ENCODE peak calls at places on chromosomes 13 and 19, in four cellular contexts. Y is tibial nerve; M is uterus; U is naive thymus-derived CD4-positive, alpha-beta T cell. C is an unnamed sample.
A peak's percentile ranks its signal among the peaks of the same experiment; 100 is the strongest.

GRCh38 chr13:40063278-40063698 is 407.8 kb downstream of the COG6 start:
- DNase-seq in U (no peak), Y (no peak), M (no peak), C (no peak)

GRCh38 chr13:50805805-50806204 is 37.7 kb downstream of the DLEU7 start:
- DNase-seq in U (no peak), Y (no peak), M (no peak), C (no peak)

GRCh38 chr19:43574424-43575155 is 737 bp downstream of the XRCC1 start:
- DNase-seq in U (no peak), Y (no peak), M (no peak), C (peak; percentile 47)

GRCh38 chr19:41265376-41266153 is 1.4 kb downstream of the HNRNPUL1 start:
- DNase-seq in U (no peak), Y (no peak), M (no peak), C (peak; percentile 30)

GRCh38 chr13:31982540-31982939 is 49.0 kb upstream of the FRY start:
- DNase-seq in U (peak; percentile 7), Y (peak; percentile 41), M (no peak), C (peak; percentile 19)

GRCh38 chr13:94415484-94415883 is 64.0 kb downstream of the DCT start:
- DNase-seq in Y (no peak), M (no peak), U (no peak), C (no peak)

GRCh38 chr13:48078251-48078656 is 16.6 kb downstream of the MED4 start:
- DNase-seq in M (no peak), U (no peak), Y (no peak), C (no peak)

GRCh38 chr13:65894049-65894448 is 1336.1 kb downstream of the PCDH9 start:
- DNase-seq in U (no peak), M (no peak), Y (no peak), C (no peak)

GRCh38 chr13:23777571-23777870 is 111.7 kb downstream of the MIPEP start:
- DNase-seq in M (no peak), U (no peak), Y (no peak), C (no peak)

GRCh38 chr19:17765069-17765618 is 13.9 kb downstream of the FCHO1 start:
- DNase-seq in U (no peak), M (no peak), Y (no peak), C (no peak)

DNA sequence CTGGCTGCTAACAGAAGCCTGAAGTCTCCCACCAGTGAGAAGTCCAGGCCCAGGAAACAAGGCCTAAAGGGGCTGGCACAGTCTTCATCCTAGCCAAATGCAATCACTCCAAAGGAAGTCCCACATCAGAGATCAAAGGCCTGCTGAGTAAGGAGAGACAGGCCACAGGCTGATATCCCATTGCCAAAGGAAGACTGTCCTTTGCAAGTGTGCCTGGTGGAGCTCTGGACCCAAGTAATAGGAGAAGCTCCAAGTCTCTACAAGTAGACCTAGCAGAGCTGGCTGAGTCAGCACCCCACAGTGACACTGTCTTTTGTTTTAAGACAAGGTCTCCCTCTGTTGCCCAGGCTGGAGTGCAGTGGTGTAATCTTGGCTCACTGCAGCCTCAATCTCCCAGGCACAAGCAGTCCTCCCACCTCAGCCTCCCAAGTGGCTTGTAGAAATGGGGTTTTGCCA is 4.5 kb downstream of the DBP start:
- DNase-seq in Y (no peak), M (no peak), U (no peak), C (no peak)
- H3K27ac ChIP-seq in Y (peak overlapping the region; percentile 99), M (no peak overlapping the region), U (peak overlapping the region; percentile 88), C (peak overlapping the region; percentile 65)

GRCh38 chr13:20331949-20332348 is 99.8 kb upstream of the GJB6 start:
- DNase-seq in Y (no peak), M (no peak), U (no peak), C (no peak)
- H3K27ac ChIP-seq in Y (peak overlapping the region; percentile 13), M (no peak overlapping the region), U (no peak overlapping the region), C (no peak overlapping the region)

DNA sequence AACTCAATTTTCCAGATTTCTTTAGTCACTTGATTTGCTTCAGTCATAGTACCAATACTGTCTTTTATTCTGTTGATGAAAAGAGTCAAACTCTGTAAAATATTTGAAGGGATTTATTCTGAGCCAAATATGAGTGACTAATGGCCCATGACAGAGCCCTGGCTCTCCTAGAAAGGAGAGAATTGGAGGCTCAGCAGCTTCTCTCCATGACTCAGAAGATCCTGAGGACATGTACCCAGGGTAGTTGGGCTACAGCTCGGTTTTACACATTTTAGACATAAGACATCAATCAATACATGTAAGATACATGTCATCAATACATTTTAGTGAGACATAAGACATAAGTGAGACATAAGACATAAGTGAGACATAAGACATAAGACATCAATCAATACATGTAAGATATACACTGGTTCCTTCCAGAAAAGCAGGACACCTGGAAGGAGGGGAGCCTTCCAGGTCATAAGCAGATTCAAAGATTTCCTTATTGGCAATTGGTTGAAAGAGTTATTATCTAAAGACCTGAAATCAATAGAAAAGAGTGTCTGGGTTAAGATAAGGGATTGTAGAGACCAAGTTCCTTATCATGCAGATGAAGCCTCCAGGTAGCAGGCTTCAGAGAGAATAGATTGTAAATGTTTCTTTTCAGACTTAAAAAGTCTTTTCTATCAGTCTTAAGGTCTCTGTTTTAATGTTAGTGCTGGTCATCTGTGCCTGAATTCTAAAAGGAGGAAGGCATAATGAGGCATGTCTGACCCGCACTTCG is 179.8 kb upstream of the RFC3 start:
- DNase-seq in Y (no peak), M (no peak), U (no peak), C (no peak)
- H3K27ac ChIP-seq in Y (peak overlapping the region; percentile 23), M (peak overlapping the region; percentile 81), U (no peak overlapping the region), C (peak overlapping the region; percentile 54)

GRCh38 chr13:111202745-111203144 is 87.6 kb downstream of the ARHGEF7 start:
- DNase-seq in U (no peak), M (peak; percentile 51), Y (no peak), C (no peak)
- H3K27ac ChIP-seq in U (peak overlapping the region; percentile 32), M (no peak overlapping the region), Y (peak overlapping the region; percentile 86), C (peak overlapping the region; percentile 6)

DNA sequence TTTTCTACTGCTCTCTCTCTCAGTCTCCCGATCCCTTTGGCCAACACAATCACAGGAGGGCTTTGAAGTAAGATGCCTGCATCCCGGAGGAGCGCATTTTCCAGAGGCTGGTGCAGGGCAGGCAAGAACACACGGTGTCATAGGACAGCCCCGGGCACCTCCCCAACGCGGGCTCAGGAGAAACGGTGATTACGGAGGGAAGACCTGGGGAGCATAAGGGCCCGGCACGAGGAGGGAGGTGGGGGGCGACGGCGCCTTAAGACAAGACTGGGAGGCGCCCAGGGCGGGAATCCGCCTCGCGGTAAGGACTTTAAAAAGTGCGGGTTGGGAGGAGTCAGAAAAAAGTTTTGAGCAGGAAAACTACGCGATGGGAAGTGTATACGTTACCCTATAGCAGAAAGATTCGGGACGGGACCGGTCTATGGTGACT is 18.7 kb upstream of the ZNF888 start:
- DNase-seq in M (peak; percentile 41), Y (no peak), U (no peak), C (peak; percentile 40)
- H3K27ac ChIP-seq in M (peak overlapping the region; percentile 86), Y (peak overlapping the region; percentile 83), U (peak overlapping the region; percentile 85), C (peak overlapping the region; percentile 64)

DNA sequence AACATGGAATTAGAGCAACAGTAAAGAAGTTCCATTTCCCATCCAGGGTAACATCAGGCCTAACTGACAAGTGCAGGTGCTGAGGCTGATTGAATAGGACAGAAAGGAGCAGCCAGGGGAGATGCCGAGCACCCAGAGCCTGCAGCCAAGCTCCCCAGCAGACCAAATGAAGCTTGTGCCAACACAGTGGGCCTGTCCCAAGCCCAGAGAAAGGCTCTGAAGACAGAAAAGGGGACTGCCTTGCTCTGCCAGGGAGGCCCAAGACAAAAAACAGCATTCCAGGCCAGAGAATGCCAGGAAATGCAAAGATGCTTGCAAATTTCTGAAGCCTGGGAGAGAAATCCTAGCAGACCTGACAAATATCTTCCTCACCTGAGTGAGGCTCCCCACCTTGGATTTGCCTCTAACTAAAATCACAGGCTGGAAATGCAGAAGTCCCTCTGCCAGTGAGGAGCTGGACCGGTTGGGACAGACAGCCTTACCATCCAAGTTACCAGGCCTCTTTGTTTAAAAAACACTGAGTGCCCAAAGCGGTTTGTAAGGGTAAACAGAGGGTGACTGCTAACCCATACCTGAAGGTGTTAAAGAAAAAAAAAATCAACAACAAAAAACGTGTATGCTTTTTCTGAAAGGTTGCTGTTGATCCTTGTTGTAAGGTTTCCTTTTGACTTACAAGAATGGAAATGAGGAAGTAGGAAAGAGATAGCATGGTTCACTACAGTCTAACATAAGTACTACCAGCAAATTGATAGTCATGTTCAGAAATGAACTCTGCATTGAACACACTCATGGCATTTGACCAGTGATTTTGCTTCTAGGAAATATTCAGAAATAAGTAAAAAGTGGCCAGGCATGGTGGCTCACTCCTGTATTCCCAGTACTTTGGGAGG is 11.9 kb upstream of the HMGB1 start:
- DNase-seq in Y (no peak), U (no peak), M (no peak), C (no peak)
- H3K27ac ChIP-seq in Y (no peak overlapping the region), U (no peak overlapping the region), M (no peak overlapping the region), C (no peak overlapping the region)

DNA sequence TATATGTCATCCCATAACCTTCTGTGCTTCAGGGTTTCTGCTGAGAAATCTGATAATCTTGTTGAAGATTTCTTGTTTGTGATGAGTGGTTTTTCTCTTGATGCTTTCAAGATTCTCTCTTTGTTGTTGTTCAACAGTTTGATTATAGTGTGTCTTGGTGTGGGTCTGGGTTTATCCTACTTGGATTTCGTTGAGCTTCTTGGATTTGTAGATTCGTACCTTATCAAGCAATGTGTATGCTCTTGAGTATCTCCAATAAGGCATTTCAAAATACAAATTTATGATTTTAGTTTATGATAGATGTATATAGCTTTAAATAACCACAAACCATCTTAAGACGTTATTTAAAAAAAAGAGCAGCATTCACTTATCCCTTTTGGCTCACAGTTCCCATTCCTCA is 57.5 kb downstream of the URI1 start:
- DNase-seq in U (no peak), M (no peak), Y (no peak), C (no peak)
- H3K27ac ChIP-seq in U (no peak overlapping the region), M (no peak overlapping the region), Y (no peak overlapping the region), C (no peak overlapping the region)

GRCh38 chr13:99053636-99054233 is 75.9 kb upstream of the DOCK9 start:
- DNase-seq in U (no peak), Y (no peak), M (no peak), C (no peak)

GRCh38 chr13:99056381-99057014 is 78.6 kb upstream of the DOCK9 start:
- DNase-seq in M (no peak), Y (no peak), U (no peak), C (no peak)

GRCh38 chr13:99058527-99059495 is 80.9 kb upstream of the DOCK9 start:
- DNase-seq in M (no peak), Y (no peak), U (no peak), C (no peak)

GRCh38 chr13:99057310-99057975 is 79.6 kb upstream of the DOCK9 start:
- DNase-seq in M (peak; percentile 43), U (no peak), Y (no peak), C (no peak)

GRCh38 chr13:99055286-99056073 is 77.6 kb upstream of the DOCK9 start:
- DNase-seq in U (no peak), Y (no peak), M (no peak), C (no peak)
- H3K27ac ChIP-seq in U (peak overlapping the region; percentile 67), Y (no peak overlapping the region), M (no peak overlapping the region), C (no peak overlapping the region)

GRCh38 chr19:5289060-5289990 is 51.3 kb downstream of the PTPRS start:
- DNase-seq in U (no peak), Y (no peak), M (no peak), C (no peak)
- H3K27ac ChIP-seq in U (no peak overlapping the region), Y (peak overlapping the region; percentile 96), M (no peak overlapping the region), C (no peak overlapping the region)

C was measured in ovary.